ENCODE peak calls at places on chromosomes 1 and 21, in eight cellular contexts. F is body of pancreas, A is dorsolateral prefrontal cortex, B is H9, P is heart right ventricle, R is cardiac muscle cell, O is tibial artery, Q is prostate gland. C is an unnamed sample.

GRCh38 chr1:183572721-183573120 is 17.5 kb downstream of the NCF2 start:
- DNase-seq in F (no peak), A (no peak), B (no peak), P (no peak), R (no peak), O (no peak), Q (no peak), C (no peak)

GRCh38 chr1:175419684-175420490 is 227.3 kb upstream of the KIAA0040 start:
- DNase-seq in F (no peak), A (no peak), B (no peak), P (no peak), R (no peak), O (no peak), Q (no peak), C (no peak)

GRCh38 chr1:15106608-15107007 is 46.9 kb upstream of the TMEM51 start:
- DNase-seq in F (peak), A (no peak), B (no peak), P (no peak), R (peak), O (no peak), Q (no peak), C (peak)

GRCh38 chr1:56444960-56445646 is 134.3 kb downstream of the PLPP3 start:
- DNase-seq in F (no peak), A (no peak), B (no peak), P (no peak), R (no peak), O (no peak), Q (no peak), C (no peak)

GRCh38 chr1:219577331-219577730 is 35.6 kb downstream of the ZC3H11B start:
- DNase-seq in F (no peak), A (no peak), B (no peak), P (no peak), R (no peak), O (no peak), Q (no peak), C (no peak)

GRCh38 chr1:11938722-11939526 is 4.4 kb downstream of the PLOD1 start:
- DNase-seq in F (peak), A (no peak), B (no peak), P (peak), R (peak), O (no peak), Q (no peak), C (peak)

GRCh38 chr1:201137579-201138310 is 10.8 kb upstream of the ASCL5 start:
- DNase-seq in F (peak), A (peak), B (no peak), P (peak), R (peak), O (peak), Q (peak), C (peak)

GRCh38 chr1:57222801-57223200 is 201.1 kb downstream of the DAB1 start:
- DNase-seq in F (no peak), A (no peak), B (no peak), P (no peak), R (no peak), O (no peak), Q (no peak), C (no peak)

GRCh38 chr1:50176563-50176885 is 67.8 kb downstream of the ELAVL4 start:
- DNase-seq in F (no peak), A (no peak), B (no peak), P (no peak), R (no peak), O (no peak), Q (no peak), C (no peak)

GRCh38 chr1:37113285-37113684 is 79.0 kb upstream of the GRIK3 start:
- DNase-seq in F (no peak), A (no peak), B (no peak), P (no peak), R (no peak), O (no peak), Q (no peak), C (no peak)

GRCh38 chr1:56031011-56031410 is 548.4 kb downstream of the PLPP3 start:
- DNase-seq in F (no peak), A (no peak), B (no peak), P (no peak), R (no peak), O (no peak), Q (no peak), C (no peak)

GRCh38 chr1:9448132-9449105 is 90.8 kb upstream of the SLC25A33 start:
- DNase-seq in F (no peak), A (no peak), B (no peak), P (no peak), R (no peak), O (no peak), Q (no peak), C (no peak)

GRCh38 chr21:42381347-42381984 is 14.4 kb downstream of the TMPRSS3 start:
- DNase-seq in F (peak), A (no peak), B (peak), P (no peak), R (peak), O (no peak), Q (peak), C (no peak)

GRCh38 chr1:232574867-232575523 is 54.9 kb downstream of the SIPA1L2 start:
- DNase-seq in F (no peak), A (no peak), B (no peak), P (no peak), R (no peak), O (no peak), Q (no peak), C (no peak)

GRCh38 chr1:53367503-53368313 is 39.8 kb upstream of the LRP8 start:
- DNase-seq in F (peak), A (peak), B (peak), P (no peak), R (no peak), O (peak), Q (no peak), C (peak)

GRCh38 chr1:226989081-226989747 is 49.1 kb downstream of the COQ8A start:
- DNase-seq in F (peak), A (no peak), B (no peak), P (no peak), R (no peak), O (no peak), Q (no peak), C (no peak)

GRCh38 chr1:110302836-110303235 is 36.3 kb upstream of the RBM15 start:
- DNase-seq in F (no peak), A (no peak), B (no peak), P (no peak), R (no peak), O (no peak), Q (no peak), C (no peak)

GRCh38 chr1:42013881-42014470 is 95.3 kb upstream of the HIVEP3 start:
- DNase-seq in F (no peak), A (no peak), B (no peak), P (no peak), R (peak), O (peak), Q (no peak), C (no peak)

GRCh38 chr1:234971586-234972297 is 156.9 kb downstream of the TOMM20 start:
- DNase-seq in F (no peak), A (no peak), B (no peak), P (no peak), R (no peak), O (no peak), Q (no peak), C (no peak)

GRCh38 chr1:234771642-234772344 is 161.8 kb upstream of the IRF2BP2 start:
- DNase-seq in F (no peak), A (no peak), B (no peak), P (no peak), R (no peak), O (no peak), Q (no peak), C (no peak)

GRCh38 chr1:81296584-81296983 is 504.1 kb upstream of the ADGRL2 start:
- DNase-seq in F (no peak), A (no peak), B (no peak), P (no peak), R (peak), O (no peak), Q (no peak), C (no peak)

GRCh38 chr1:201445300-201445699 is 23.7 kb downstream of the PHLDA3 start:
- DNase-seq in F (no peak), A (no peak), B (no peak), P (no peak), R (no peak), O (no peak), Q (no peak), C (no peak)

GRCh38 chr1:173870252-173871075 is 2.3 kb downstream of the ZBTB37 start:
- DNase-seq in F (peak), A (no peak), B (no peak), P (no peak), R (no peak), O (no peak), Q (no peak), C (no peak)

GRCh38 chr21:25717491-25718139 is 17.1 kb downstream of the ATP5PF start:
- DNase-seq in F (no peak), A (no peak), B (no peak), P (peak), R (peak), O (no peak), Q (no peak), C (no peak)
- H3K27ac ChIP-seq in F (no peak), A (no peak), B (no peak), P (peak), R (peak), O (no peak), Q (no peak), C (no peak)

GRCh38 chr1:206430031-206430983 is 40.0 kb upstream of the IKBKE start:
- DNase-seq in F (peak), A (no peak), B (no peak), P (peak), R (peak), O (no peak), Q (no peak), C (peak)
- H3K27ac ChIP-seq in F (no peak), A (no peak), B (no peak), P (peak), R (peak), O (no peak), Q (no peak), C (peak)

DNA sequence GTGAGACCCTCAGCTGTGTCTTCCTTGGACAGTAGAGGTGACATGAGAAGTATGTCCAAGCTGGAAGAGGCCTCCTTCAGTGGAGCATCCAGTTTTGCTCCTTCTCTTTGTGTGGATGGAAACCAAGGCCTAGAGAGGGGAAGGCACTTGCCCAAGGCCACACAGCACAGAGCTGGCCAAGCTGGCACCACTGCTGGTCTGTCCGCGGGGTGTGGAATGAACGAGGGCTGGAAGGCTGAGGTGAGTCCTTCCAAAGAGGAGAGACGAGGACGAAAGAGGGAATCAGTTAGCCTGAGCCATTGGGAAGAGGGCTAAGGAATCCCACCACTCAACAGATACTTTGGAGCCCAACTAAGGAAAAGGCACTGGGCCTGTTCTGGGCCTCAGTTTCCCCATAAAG is 27.8 kb upstream of the SELENON start:
- DNase-seq in F (peak), A (no peak), B (no peak), P (no peak), R (no peak), O (no peak), Q (no peak), C (no peak)
- H3K27ac ChIP-seq in F (peak), A (no peak), B (no peak), P (no peak), R (peak), O (no peak), Q (peak), C (peak)

DNA sequence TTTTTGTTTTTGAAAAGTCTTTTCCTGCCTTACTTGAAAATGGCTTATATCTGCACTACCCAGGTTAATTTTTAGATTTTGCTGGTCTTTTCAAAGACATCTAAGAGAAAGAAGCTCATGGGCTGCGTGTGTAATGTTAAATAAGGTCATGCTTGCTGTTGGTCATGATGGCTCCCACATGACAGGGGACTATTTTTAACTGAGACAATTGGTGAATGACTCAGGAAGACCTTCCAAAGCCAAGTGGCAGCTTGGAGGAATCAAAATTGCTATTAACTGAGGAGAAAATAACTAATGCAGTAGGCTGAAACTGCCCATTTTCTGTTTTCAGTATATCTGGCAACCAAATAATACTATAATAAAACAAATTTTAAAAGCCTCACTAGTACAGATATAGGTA is 117.1 kb upstream of the SPAG17 start:
- DNase-seq in F (no peak), A (no peak), B (no peak), P (no peak), R (no peak), O (no peak), Q (no peak), C (peak)
- H3K27ac ChIP-seq in F (no peak), A (no peak), B (no peak), P (peak), R (no peak), O (no peak), Q (no peak), C (no peak)

DNA sequence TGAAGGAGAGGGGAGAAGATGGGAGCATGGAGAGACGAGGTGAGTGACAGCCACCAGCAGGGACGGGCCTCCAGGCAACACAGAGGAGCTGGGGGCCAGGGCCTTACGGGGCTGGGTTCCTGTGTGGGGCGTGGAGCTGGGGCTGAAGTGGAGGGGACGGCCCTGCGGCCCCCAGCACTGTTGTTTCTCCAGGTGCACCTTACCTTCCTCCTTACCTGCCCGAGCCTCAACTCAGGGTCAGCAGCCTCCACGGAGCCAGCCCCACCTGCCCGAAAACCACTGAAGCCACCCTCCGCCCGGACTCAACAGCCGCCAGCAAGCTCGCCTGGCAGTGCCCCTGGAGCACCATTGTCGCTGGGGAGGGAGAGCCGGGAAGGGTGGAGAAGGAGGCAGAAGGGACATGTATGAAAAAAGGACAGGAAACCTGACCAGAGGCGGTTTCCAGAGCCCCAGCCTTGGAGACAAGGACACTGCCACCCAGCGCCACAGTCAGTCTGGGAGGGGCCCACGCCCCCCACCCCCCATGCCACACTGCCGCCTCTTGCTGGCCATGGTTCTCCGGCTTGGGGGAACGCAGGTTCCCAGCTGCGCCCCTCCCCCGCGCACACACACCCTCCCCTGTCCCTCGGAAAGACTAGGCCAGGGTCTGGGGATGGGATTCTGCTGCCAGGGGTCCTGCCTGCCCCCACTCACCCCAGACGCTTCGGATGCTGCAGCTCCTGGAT is 10.6 kb downstream of the PLA2G2F start:
- DNase-seq in F (no peak), A (no peak), B (no peak), P (no peak), R (no peak), O (no peak), Q (no peak), C (no peak)
- H3K27ac ChIP-seq in F (no peak), A (no peak), B (no peak), P (no peak), R (no peak), O (no peak), Q (no peak), C (no peak)

GRCh38 chr1:150066328-150066727 is 1.2 kb upstream of the VPS45 start:
- DNase-seq in F (no peak), A (no peak), B (no peak), P (no peak), R (no peak), O (no peak), Q (no peak), C (no peak)

GRCh38 chr1:150060260-150060659 is 7.3 kb upstream of the VPS45 start:
- DNase-seq in F (no peak), A (no peak), B (no peak), P (no peak), R (no peak), O (no peak), Q (no peak), C (no peak)

GRCh38 chr1:150065184-150065871 is 2.2 kb upstream of the VPS45 start:
- DNase-seq in F (no peak), A (no peak), B (no peak), P (no peak), R (peak), O (no peak), Q (no peak), C (no peak)

GRCh38 chr1:150061632-150062101 is 5.9 kb upstream of the VPS45 start:
- DNase-seq in F (peak), A (no peak), B (no peak), P (no peak), R (peak), O (no peak), Q (peak), C (no peak)

DNA sequence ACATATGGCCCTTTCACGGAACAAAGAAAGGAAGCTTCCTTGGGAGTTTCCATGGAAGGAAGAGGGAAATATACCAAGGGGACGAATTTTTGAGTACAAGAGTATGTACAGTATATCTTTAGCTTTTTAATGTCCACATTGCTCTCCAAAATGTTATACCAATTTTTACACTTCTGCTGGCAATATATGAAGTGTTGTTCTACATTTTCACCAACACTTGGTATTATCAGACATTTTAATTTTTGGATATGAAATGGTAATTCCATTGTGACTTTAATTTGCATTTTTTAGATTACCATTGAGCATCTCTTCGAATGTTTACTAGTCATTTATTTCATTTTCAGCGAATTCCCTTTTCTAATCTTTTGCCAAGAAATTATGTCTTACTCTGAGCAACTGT is 5.5 kb upstream of the VPS45 start:
- DNase-seq in F (no peak), A (no peak), B (no peak), P (no peak), R (no peak), O (no peak), Q (no peak), C (no peak)
- H3K27ac ChIP-seq in F (no peak), A (peak), B (no peak), P (no peak), R (no peak), O (no peak), Q (no peak), C (no peak)

GRCh38 chr1:152367436-152367835 is 7.6 kb upstream of the FLG2 start:
- DNase-seq in F (no peak), A (no peak), B (no peak), P (no peak), R (no peak), O (no peak), Q (no peak), C (no peak)
- H3K27ac ChIP-seq in F (no peak), A (no peak), B (no peak), P (no peak), R (no peak), O (no peak), Q (no peak), C (no peak)

GRCh38 chr1:167659876-167660275 is 29.8 kb downstream of the RCSD1 start:
- DNase-seq in F (no peak), A (no peak), B (no peak), P (no peak), R (no peak), O (no peak), Q (no peak), C (no peak)
- H3K27ac ChIP-seq in F (no peak), A (no peak), B (no peak), P (no peak), R (peak), O (peak), Q (no peak), C (peak)

DNA sequence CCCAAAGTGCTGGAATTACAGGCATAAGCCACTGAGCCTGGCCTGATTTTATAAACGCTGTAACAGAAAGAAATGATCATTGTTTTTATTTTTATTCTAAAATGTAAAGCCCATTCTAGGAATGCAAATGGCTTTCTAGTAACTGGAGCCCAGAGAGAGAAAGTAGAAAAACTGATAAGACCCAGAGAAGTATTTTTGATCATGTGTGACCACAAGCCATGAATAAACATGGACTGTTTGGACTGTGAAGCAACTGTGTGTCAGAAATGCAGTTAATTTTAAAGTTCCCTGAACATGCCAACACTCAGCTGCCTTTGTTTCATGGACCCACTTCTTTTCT is 39.7 kb downstream of the EIF2B3 start:
- DNase-seq in F (no peak), A (no peak), B (no peak), P (no peak), R (peak), O (no peak), Q (no peak), C (no peak)
- H3K27ac ChIP-seq in F (no peak), A (peak), B (no peak), P (peak), R (peak), O (peak), Q (peak), C (peak)